ENCODE peak calls at places on chromosomes 12 and 14, in ten cellular contexts. R is H7, H is SHP77 treated with DMSO at 0.1 percent for 48 hours, N is NCI-H1436, A is GM23338, E is DMS153, J is RWPE1, W is activated T-helper 1 cell treated with Interleukin-2 at 50 U/mL for 16 hours, G is stomach, I is natural killer cell. K is an unnamed sample.

GRCh38 chr14:77603654-77604270 is 12.7 kb downstream of the SPTLC2 start:
- DNase-seq in R (no peak), H (no peak), N (no peak), A (no peak), E (no peak), J (no peak), W (no peak), G (no peak), I (no peak), K (no peak)

GRCh38 chr14:102775855-102776760 is 1.1 kb upstream of the TRAF3 start:
- DNase-seq in R (peak), H (no peak), N (no peak), A (peak), E (no peak), J (no peak), W (no peak), G (peak), I (peak), K (no peak)

GRCh38 chr12:62279058-62279457 is 18.9 kb downstream of the USP15 start:
- DNase-seq in R (no peak), H (no peak), N (no peak), A (no peak), E (no peak), J (no peak), W (no peak), G (no peak), I (no peak), K (no peak)

GRCh38 chr14:70635971-70636595 is 5.6 kb upstream of the TTC9 start:
- DNase-seq in R (no peak), H (no peak), N (no peak), A (no peak), E (no peak), J (peak), W (no peak), G (no peak), I (no peak), K (no peak)

GRCh38 chr14:98951521-98952152 is 320.4 kb downstream of the BCL11B start:
- DNase-seq in R (no peak), H (no peak), N (no peak), A (no peak), E (no peak), J (no peak), W (no peak), G (no peak), I (no peak), K (no peak)

GRCh38 chr14:54169254-54169924 is 212.8 kb upstream of the BMP4 start:
- DNase-seq in R (no peak), H (no peak), N (no peak), A (no peak), E (no peak), J (peak), W (no peak), G (no peak), I (no peak), K (no peak)

GRCh38 chr14:104580961-104581360 is 1.4 kb downstream of the C14orf180 start:
- DNase-seq in R (no peak), H (no peak), N (no peak), A (no peak), E (no peak), J (no peak), W (no peak), G (peak), I (no peak), K (no peak)

GRCh38 chr14:92470215-92470614 is 43.4 kb upstream of the RIN3 start:
- DNase-seq in R (no peak), H (no peak), N (no peak), A (peak), E (no peak), J (peak), W (no peak), G (no peak), I (no peak), K (no peak)

GRCh38 chr12:14327717-14328116 is 37.8 kb upstream of the ATF7IP start:
- DNase-seq in R (no peak), H (no peak), N (no peak), A (no peak), E (no peak), J (no peak), W (no peak), G (no peak), I (no peak), K (no peak)

GRCh38 chr12:95216704-95217376 is 427 bp downstream of the FGD6 start:
- DNase-seq in R (no peak), H (no peak), N (no peak), A (no peak), E (peak), J (peak), W (no peak), G (no peak), I (no peak), K (no peak)

GRCh38 chr14:103334644-103335603 is 887 bp downstream of the EIF5 start:
- DNase-seq in R (peak), H (no peak), N (peak), A (no peak), E (no peak), J (peak), W (peak), G (peak), I (peak), K (peak)

GRCh38 chr14:92460916-92461579 is 52.5 kb upstream of the RIN3 start:
- DNase-seq in R (peak), H (no peak), N (no peak), A (peak), E (peak), J (no peak), W (no peak), G (peak), I (no peak), K (no peak)

GRCh38 chr14:59507063-59507751 is 22.9 kb downstream of the JKAMP start:
- DNase-seq in R (peak), H (peak), N (peak), A (peak), E (peak), J (peak), W (no peak), G (peak), I (no peak), K (peak)

GRCh38 chr12:16006752-16007151 is 95.6 kb downstream of the DERA start:
- DNase-seq in R (no peak), H (no peak), N (no peak), A (no peak), E (no peak), J (no peak), W (no peak), G (no peak), I (no peak), K (no peak)

GRCh38 chr12:127881371-127882140 is 385.4 kb upstream of the TMEM132C start:
- DNase-seq in R (no peak), H (no peak), N (no peak), A (no peak), E (no peak), J (no peak), W (no peak), G (no peak), I (no peak), K (no peak)

GRCh38 chr12:3233813-3234212 is 156.6 kb downstream of the TSPAN9 start:
- DNase-seq in R (no peak), H (no peak), N (no peak), A (no peak), E (no peak), J (no peak), W (no peak), G (no peak), I (no peak), K (no peak)

K was measured in GM10248.